ENCODE peak calls at places on chromosomes 12 and 14, in four cellular contexts. O is tibial artery, U is Calu3, K is transverse colon. E is an unnamed sample.

GRCh38 chr14:22505751-22506710 is 83.0 kb downstream of the DAD1 start:
- DNase-seq in U (no peak), O (no peak), K (no peak), E (no peak)

GRCh38 chr14:101827286-101827685 is 65.8 kb downstream of the PPP2R5C start:
- DNase-seq in U (no peak), O (no peak), K (no peak), E (no peak)

GRCh38 chr12:464484-465267 is 4.9 kb downstream of the B4GALNT3 start:
- DNase-seq in U (no peak), K (no peak), O (no peak), E (no peak)

GRCh38 chr12:9626291-9626690 is 18.6 kb upstream of the KLRB1 start:
- DNase-seq in K (no peak), U (no peak), O (no peak), E (no peak)

GRCh38 chr14:50339178-50339804 is 27.2 kb downstream of the DMAC2L start:
- DNase-seq in K (no peak), U (no peak), O (no peak), E (no peak)

GRCh38 chr12:115155665-115156645 is 472.0 kb upstream of the TBX3 start:
- DNase-seq in U (no peak), K (no peak), O (no peak), E (no peak)

GRCh38 chr14:78721756-78722455 is 551.7 kb downstream of the NRXN3 start:
- DNase-seq in U (no peak), K (no peak), O (no peak), E (no peak)

GRCh38 chr14:79543348-79543747 is 668.0 kb downstream of the DIO2 start:
- DNase-seq in O (no peak), U (no peak), K (no peak), E (no peak)

GRCh38 chr14:72126561-72126960 is 194.3 kb downstream of the RGS6 start:
- DNase-seq in K (no peak), U (no peak), O (no peak), E (no peak)

GRCh38 chr14:73591690-73592448 is at the start of gene ACOT4:
- DNase-seq in U (peak), K (peak), O (no peak), E (no peak)

GRCh38 chr12:39831587-39832315 is 212.1 kb upstream of the ABCD2 start:
- DNase-seq in K (no peak), U (no peak), O (no peak), E (no peak)

GRCh38 chr14:100695423-100695738 is 31.3 kb upstream of the DLK1 start:
- DNase-seq in O (no peak), U (no peak), K (no peak), E (no peak)

GRCh38 chr12:108375986-108376663 is 37.0 kb upstream of the CMKLR1 start:
- DNase-seq in K (no peak), U (no peak), O (no peak), E (no peak)

GRCh38 chr12:42145197-42145549 is 499 bp upstream of the GXYLT1 start:
- DNase-seq in U (no peak), O (no peak), K (no peak), E (no peak)

GRCh38 chr14:95361373-95362179 is 41.9 kb upstream of the CLMN start:
- DNase-seq in U (peak), K (peak), O (no peak), E (no peak)

GRCh38 chr12:74626397-74626796 is 88.8 kb downstream of the ATXN7L3B start:
- DNase-seq in O (no peak), U (no peak), K (no peak), E (no peak)

GRCh38 chr14:24312736-24313507 is 1.6 kb downstream of the LTB4R start:
- DNase-seq in K (peak), U (no peak), O (peak), E (no peak)

GRCh38 chr12:76137611-76138010 is 53.1 kb upstream of the NAP1L1 start:
- DNase-seq in K (no peak), U (no peak), O (no peak), E (no peak)

GRCh38 chr12:98574110-98574509 is 19.4 kb upstream of the SLC25A3 start:
- DNase-seq in O (no peak), K (peak), U (no peak), E (no peak)

GRCh38 chr12:34605510-34605887 is 583.2 kb downstream of the ALG10 start:
- DNase-seq in O (no peak), U (no peak), K (no peak), E (no peak)

GRCh38 chr12:13980548-13981295 is 680 bp downstream of the GRIN2B start:
- DNase-seq in K (no peak), O (no peak), U (peak), E (no peak)

GRCh38 chr14:23865502-23865901 is 88.1 kb upstream of the DHRS4 start:
- DNase-seq in O (no peak), K (no peak), U (no peak), E (no peak)

GRCh38 chr14:98494582-98494981 is 777.4 kb downstream of the BCL11B start:
- DNase-seq in O (no peak), U (no peak), K (no peak), E (no peak)

DNA sequence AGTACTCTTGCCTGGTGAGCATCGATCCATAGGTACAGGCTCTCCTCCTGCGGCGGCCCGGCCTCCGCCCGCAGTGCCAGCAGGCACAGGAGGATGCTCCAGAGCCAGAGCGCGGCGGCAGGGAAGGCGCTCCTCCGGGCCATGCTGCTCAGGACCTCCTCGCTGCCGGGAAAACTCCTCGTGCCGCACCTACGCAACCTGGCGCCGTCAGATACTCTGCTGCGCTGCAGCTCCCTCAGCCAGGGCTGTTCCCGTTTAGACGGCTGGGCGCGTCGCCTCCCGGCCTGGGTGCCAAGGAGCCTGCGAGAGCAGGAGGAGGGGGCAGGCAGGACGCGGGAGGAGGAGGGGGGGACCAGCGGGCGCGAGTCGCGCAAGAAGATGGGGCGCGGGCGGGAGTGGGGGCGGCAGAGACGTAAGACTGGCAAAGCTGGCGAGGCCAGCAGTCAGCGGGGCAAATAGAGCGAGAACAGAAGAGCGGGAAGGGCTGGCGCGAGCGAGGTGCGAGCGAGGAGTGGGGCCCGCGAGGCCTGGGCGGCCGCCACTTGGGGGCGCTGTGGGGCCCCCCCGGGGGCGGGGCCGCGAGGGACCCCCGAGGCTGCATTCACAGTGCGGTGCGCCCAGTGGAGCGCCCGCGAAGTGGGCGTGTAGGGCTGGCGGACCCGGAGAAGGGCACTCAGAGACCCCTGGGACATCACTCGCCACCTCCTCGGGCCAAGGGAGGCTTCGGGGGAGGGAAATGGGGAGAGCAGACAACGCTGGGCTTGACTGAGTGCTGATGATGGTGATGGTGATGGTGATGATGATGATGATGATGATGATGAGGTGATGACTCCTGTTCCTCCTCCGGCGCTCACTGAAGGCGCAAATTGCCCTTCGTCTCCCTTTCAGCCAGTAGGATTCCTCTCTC is at the start of gene WIF1:
- DNase-seq in K (peak), U (peak), O (no peak), E (no peak)
- TF ChIP-seq CTCF in K (no peak), U (peak), O (no peak), E (no peak)

DNA sequence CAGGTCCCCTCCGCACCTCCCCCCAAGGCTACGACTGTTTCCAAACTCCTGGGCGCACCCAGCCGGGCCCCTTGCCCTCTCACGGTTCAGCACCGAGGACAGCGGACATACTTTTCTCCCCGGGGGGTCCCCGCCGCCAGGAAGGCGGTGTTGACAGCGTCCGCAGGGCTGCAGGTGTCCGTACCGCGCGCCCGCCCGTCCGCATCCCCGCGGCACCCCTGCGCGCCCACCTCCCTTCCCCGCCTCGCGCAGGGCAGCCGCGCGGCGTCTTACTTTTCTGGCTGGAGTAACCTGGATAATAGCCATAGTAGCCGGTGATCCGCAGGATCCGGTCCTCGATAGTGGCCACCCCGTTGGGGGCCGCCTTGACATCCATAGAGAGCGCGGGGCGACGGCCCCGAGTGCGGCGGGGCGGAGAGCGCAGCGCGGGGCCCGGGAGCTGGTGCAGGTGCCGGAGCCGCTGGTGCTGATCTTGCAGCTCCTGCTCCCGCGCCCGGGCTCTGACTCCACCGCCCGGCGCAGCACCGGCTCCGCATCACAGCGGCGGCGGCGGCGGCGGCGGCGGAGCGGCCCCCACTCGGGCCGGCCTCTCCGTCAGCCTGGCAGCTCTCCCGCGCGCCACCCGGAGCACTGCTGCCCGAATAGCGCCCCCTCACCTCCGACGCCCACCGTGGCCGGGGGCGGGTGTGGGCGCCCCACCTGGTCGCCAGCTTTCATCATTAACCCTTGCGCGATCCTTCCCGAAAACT is at the start of gene SLC35F4:
- DNase-seq in K (no peak), U (peak), O (no peak), E (no peak)
- TF ChIP-seq CTCF in K (no peak), U (no peak), O (no peak), E (no peak)

GRCh38 chr12:57089259-57090245 is 638 bp downstream of the NAB2 start:
- DNase-seq in O (peak), U (peak), K (peak), E (no peak)

GRCh38 chr12:57085999-57086950 is 2.6 kb upstream of the NAB2 start:
- DNase-seq in O (peak), U (peak), K (peak), E (no peak)

GRCh38 chr12:57086951-57087688 is 1.8 kb upstream of the NAB2 start:
- DNase-seq in U (peak), K (peak), O (peak), E (peak)

GRCh38 chr12:57088442-57089258 is at the start of gene NAB2:
- DNase-seq in U (peak), K (peak), O (peak), E (peak)

DNA sequence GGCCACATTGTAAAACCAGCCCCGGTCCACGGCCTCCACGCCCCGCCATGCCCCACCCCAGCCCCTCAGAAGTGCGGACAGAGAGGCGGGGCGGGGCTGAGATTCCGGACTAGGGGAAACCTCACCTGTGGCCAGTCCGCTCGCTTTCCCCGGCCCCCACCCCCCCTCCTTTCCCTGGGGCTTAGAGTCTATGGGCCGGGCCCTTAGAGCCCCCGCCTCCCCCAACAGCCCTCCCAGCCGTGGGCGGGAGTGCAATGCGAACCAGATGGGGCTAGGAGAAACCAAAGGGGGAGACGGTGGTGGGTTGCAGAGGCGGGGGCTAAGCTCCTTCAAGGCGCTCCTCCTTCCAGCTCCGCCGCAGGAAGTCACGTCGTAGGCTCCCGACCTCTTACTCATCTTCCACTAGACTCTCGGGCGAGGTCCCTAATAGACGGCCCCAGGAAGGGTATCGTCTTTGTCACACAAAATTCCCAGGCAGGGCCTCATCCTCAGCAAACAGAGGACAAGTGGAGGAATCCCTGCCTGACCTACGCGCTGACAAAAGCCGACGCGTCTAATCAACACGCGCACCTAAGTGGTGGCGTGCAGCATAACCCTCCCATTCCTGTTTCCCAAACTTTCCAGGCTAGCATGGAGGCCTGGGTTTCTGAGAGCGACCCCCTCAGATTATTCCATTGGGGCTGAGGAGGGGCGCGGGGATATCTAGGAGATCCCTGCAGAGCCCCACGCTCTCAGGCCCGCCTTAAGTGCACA is 1.0 kb upstream of the NAB2 start:
- DNase-seq in K (peak), U (peak), O (peak), E (peak)
- TF ChIP-seq CTCF in K (no peak), U (no peak), O (no peak), E (no peak)

GRCh38 chr12:52391618-52392002 is 6.2 kb upstream of the KRT84 start:
- DNase-seq in O (peak), U (no peak), K (peak), E (no peak)

GRCh38 chr12:52392465-52393007 is 7.1 kb upstream of the KRT84 start:
- DNase-seq in O (no peak), K (no peak), U (no peak), E (no peak)

GRCh38 chr12:52387859-52388258 is 2.4 kb upstream of the KRT84 start:
- DNase-seq in K (no peak), U (no peak), O (no peak), E (no peak)

GRCh38 chr12:52389313-52390207 is 4.1 kb upstream of the KRT84 start:
- DNase-seq in O (no peak), K (no peak), U (no peak), E (no peak)

DNA sequence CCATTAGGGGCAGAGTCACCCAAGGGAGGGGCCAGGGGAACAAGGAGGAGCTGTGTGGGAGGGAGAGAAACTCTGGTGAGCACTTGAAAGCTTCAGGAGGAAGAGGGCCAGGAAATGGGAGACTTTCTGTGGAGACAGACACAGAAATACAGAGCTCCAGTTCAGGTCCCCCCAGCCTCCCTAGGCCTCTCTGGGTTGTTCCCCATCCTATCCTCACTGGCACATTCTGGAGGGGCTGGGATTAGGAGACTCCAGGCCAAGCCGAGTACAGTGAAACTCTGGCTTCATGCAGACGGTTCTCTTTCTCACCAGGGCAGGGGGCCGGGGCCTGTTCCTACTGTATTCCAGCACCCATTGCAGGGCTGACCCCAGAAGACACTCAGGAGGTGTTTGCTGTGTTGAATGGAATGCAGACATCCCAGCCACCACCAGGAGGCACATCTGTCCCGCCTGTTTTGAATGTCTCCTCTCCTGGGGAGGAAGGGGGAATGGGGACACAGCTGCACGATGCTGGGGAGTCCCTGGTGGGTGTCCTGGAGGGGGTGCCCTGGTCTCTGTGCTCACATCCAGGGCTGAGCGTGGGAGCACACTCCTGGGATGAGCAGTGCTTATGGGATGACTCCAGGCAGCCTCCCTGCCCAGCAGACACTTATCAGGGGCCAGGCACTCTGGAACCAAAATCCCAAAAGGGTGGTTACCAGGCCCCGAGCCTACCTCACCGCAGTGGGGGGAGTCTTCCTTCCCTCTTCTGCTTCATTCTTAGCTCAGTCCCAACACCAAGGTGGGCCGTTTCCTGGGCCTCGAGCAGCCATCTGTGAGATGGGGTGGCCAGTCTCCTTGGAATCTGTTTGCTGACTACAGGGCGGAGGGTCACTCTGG is 5.5 kb upstream of the KRT84 start:
- DNase-seq in K (peak), O (no peak), U (peak), E (no peak)
- TF ChIP-seq CTCF in K (peak), O (peak), U (peak), E (no peak)

DNA sequence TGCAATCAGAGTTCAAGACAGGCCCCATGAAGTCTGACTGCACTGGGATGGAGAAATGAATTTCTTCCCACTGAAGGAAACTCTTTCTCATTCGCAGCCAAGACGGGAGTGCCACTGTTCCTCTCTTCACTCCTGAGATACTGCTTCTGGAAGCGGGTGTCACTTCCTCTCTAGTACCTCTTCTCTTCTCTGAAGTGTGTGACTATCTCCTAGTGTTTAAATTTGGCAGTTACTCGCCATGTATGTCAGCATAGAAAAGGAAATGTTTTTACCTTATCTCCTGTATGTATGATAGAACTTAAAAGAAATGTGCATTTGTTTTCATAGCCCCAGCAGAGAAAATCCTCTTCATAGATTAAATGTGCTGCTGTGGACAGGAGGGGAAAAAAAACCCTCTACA is 215.3 kb downstream of the ANO6 start:
- DNase-seq in U (no peak), K (no peak), O (no peak), E (no peak)
- TF ChIP-seq CTCF in U (no peak), K (no peak), O (no peak), E (no peak)

DNA sequence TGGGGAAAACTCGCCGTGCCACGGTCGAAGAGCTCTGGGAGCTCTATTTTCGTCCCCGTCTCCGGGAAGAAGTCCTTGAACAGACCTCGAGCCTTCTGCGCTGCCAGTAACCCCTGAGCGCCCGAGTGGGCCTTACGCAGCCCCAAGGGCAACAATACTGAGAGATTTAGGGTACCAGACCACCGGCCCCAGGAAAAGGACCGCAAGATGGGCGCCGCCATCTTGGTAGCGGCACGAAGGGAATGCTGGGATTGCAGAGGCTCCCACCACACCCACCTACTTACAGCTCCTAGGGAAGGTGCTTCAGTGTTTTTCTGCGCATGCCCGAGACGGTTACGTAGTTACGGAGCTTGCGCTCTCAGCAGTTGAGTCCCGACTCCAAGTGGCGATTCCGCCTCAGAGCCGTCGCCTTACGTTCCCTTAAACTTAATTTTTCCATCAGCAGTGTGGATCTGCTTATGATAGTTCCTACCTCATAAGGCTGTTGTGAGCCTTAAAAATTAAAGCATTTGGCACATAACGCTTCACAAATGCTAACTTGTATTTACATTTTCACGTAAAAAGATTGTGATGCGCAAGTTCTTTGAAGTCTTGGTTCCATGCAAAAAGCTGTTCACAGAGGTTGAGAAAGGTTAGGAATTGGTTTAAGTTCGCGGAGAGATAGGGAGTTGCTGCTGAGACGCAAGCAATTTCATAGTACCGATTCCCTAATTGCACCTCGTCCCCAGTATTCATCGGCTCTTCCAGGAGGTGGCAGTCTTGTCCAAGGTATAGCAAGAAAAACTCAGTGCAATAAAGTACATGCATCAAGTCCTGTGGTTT is at the start of gene YARS2:
- DNase-seq in O (peak), U (peak), K (peak), E (peak)
- TF ChIP-seq CTCF in O (peak), U (peak), K (peak), E (no peak)